ENCODE peak calls at places on chromosomes 5 and 9, in five cellular contexts. One of them, this sample, is unnamed. For H3K36me3, the result is how much of the 10 kb centered on the place peaks cover.

GRCh38 chr9:125172351-125172750 is 17.3 kb downstream of the PPP6C start:
- DNase-seq in effector memory CD4-positive, alpha-beta T cell: no peak
- DNase-seq in Peyer's patch: no peak
- DNase-seq in CD8-positive, alpha-beta T cell: no peak
- DNase-seq in IMR-90: no peak
- DNase-seq in this sample: no peak

GRCh38 chr5:142960309-142960696 is 190.1 kb downstream of the ARHGAP26 start:
- DNase-seq in effector memory CD4-positive, alpha-beta T cell: no peak
- DNase-seq in IMR-90: peak
- DNase-seq in Peyer's patch: no peak
- DNase-seq in CD8-positive, alpha-beta T cell: no peak
- DNase-seq in this sample: no peak

GRCh38 chr9:124371183-124371582 is 44.1 kb downstream of the PSMB7 start:
- DNase-seq in effector memory CD4-positive, alpha-beta T cell: no peak
- DNase-seq in IMR-90: peak
- DNase-seq in Peyer's patch: no peak
- DNase-seq in CD8-positive, alpha-beta T cell: no peak
- DNase-seq in this sample: no peak

GRCh38 chr9:129235931-129236331 is 57.9 kb upstream of the IER5L start:
- DNase-seq in effector memory CD4-positive, alpha-beta T cell: peak
- DNase-seq in Peyer's patch: peak
- DNase-seq in IMR-90: no peak
- DNase-seq in CD8-positive, alpha-beta T cell: peak
- DNase-seq in this sample: no peak

GRCh38 chr5:125348221-125348692 is 601.8 kb upstream of the ZNF608 start:
- DNase-seq in IMR-90: no peak
- DNase-seq in Peyer's patch: no peak
- DNase-seq in effector memory CD4-positive, alpha-beta T cell: no peak
- DNase-seq in CD8-positive, alpha-beta T cell: no peak
- DNase-seq in this sample: peak

GRCh38 chr9:37422289-37423104 is at the start of gene GRHPR:
- DNase-seq in effector memory CD4-positive, alpha-beta T cell: peak
- DNase-seq in CD8-positive, alpha-beta T cell: peak
- DNase-seq in Peyer's patch: peak
- DNase-seq in IMR-90: peak
- DNase-seq in this sample: peak

GRCh38 chr5:76303917-76304316 is 99.2 kb upstream of the IQGAP2 start:
- DNase-seq in CD8-positive, alpha-beta T cell: no peak
- DNase-seq in effector memory CD4-positive, alpha-beta T cell: peak
- DNase-seq in Peyer's patch: peak
- DNase-seq in IMR-90: no peak
- DNase-seq in this sample: no peak

GRCh38 chr5:24691073-24691472 is 46.3 kb upstream of the CDH10 start:
- DNase-seq in IMR-90: no peak
- DNase-seq in Peyer's patch: no peak
- DNase-seq in effector memory CD4-positive, alpha-beta T cell: no peak
- DNase-seq in CD8-positive, alpha-beta T cell: no peak
- DNase-seq in this sample: no peak

GRCh38 chr9:79362100-79363081 is 209.4 kb upstream of the TLE4 start:
- DNase-seq in CD8-positive, alpha-beta T cell: no peak
- DNase-seq in effector memory CD4-positive, alpha-beta T cell: no peak
- DNase-seq in IMR-90: peak
- DNase-seq in Peyer's patch: no peak
- DNase-seq in this sample: peak

GRCh38 chr5:112276996-112277395 is 142.1 kb downstream of the EPB41L4A start:
- DNase-seq in CD8-positive, alpha-beta T cell: no peak
- DNase-seq in IMR-90: no peak
- DNase-seq in effector memory CD4-positive, alpha-beta T cell: no peak
- DNase-seq in Peyer's patch: no peak
- DNase-seq in this sample: peak

GRCh38 chr5:82387819-82388166 is 109.6 kb upstream of the RPS23 start:
- DNase-seq in CD8-positive, alpha-beta T cell: no peak
- DNase-seq in Peyer's patch: no peak
- DNase-seq in effector memory CD4-positive, alpha-beta T cell: no peak
- DNase-seq in IMR-90: no peak
- DNase-seq in this sample: no peak

GRCh38 chr5:999724-1000123 is 8.9 kb upstream of the NKD2 start:
- DNase-seq in IMR-90: no peak
- DNase-seq in effector memory CD4-positive, alpha-beta T cell: no peak
- DNase-seq in Peyer's patch: no peak
- DNase-seq in CD8-positive, alpha-beta T cell: no peak
- DNase-seq in this sample: no peak

GRCh38 chr9:106420511-106420944 is 442.4 kb upstream of the ZNF462 start:
- DNase-seq in CD8-positive, alpha-beta T cell: no peak
- DNase-seq in IMR-90: no peak
- DNase-seq in effector memory CD4-positive, alpha-beta T cell: no peak
- DNase-seq in Peyer's patch: no peak
- DNase-seq in this sample: no peak

GRCh38 chr5:5613261-5613990 is 190.9 kb downstream of the ICE1 start:
- DNase-seq in effector memory CD4-positive, alpha-beta T cell: no peak
- DNase-seq in CD8-positive, alpha-beta T cell: no peak
- DNase-seq in IMR-90: no peak
- DNase-seq in Peyer's patch: peak
- DNase-seq in this sample: no peak

GRCh38 chr9:69945671-69946141 is 97.9 kb upstream of the MAMDC2 start:
- DNase-seq in CD8-positive, alpha-beta T cell: no peak
- DNase-seq in IMR-90: peak
- DNase-seq in effector memory CD4-positive, alpha-beta T cell: no peak
- DNase-seq in Peyer's patch: no peak
- DNase-seq in this sample: no peak

GRCh38 chr5:142981886-142982820 is 212.0 kb downstream of the ARHGAP26 start:
- DNase-seq in IMR-90: peak
- DNase-seq in Peyer's patch: no peak
- DNase-seq in CD8-positive, alpha-beta T cell: no peak
- DNase-seq in effector memory CD4-positive, alpha-beta T cell: no peak
- DNase-seq in this sample: peak

GRCh38 chr5:14216372-14216771 is 73.2 kb downstream of the TRIO start:
- DNase-seq in effector memory CD4-positive, alpha-beta T cell: no peak
- DNase-seq in Peyer's patch: no peak
- DNase-seq in CD8-positive, alpha-beta T cell: no peak
- DNase-seq in IMR-90: peak
- DNase-seq in this sample: no peak

GRCh38 chr5:4533457-4534105 is 606.5 kb upstream of the ADAMTS16 start:
- DNase-seq in CD8-positive, alpha-beta T cell: no peak
- DNase-seq in Peyer's patch: no peak
- DNase-seq in IMR-90: no peak
- DNase-seq in effector memory CD4-positive, alpha-beta T cell: no peak
- DNase-seq in this sample: no peak

GRCh38 chr5:180439911-180440769 is 54.0 kb upstream of the CNOT6 start:
- DNase-seq in Peyer's patch: no peak
- DNase-seq in CD8-positive, alpha-beta T cell: no peak
- DNase-seq in effector memory CD4-positive, alpha-beta T cell: no peak
- DNase-seq in IMR-90: no peak
- DNase-seq in this sample: peak

GRCh38 chr5:178279026-178279722 is 46.6 kb upstream of the PHYKPL start:
- DNase-seq in Peyer's patch: no peak
- DNase-seq in effector memory CD4-positive, alpha-beta T cell: no peak
- DNase-seq in IMR-90: no peak
- DNase-seq in CD8-positive, alpha-beta T cell: no peak
- DNase-seq in this sample: no peak

GRCh38 chr5:178281321-178281720 is 48.7 kb upstream of the PHYKPL start:
- DNase-seq in effector memory CD4-positive, alpha-beta T cell: no peak
- DNase-seq in CD8-positive, alpha-beta T cell: no peak
- DNase-seq in Peyer's patch: no peak
- DNase-seq in IMR-90: no peak
- DNase-seq in this sample: no peak

GRCh38 chr5:178280631-178281030 is 48.0 kb upstream of the PHYKPL start:
- DNase-seq in effector memory CD4-positive, alpha-beta T cell: no peak
- DNase-seq in Peyer's patch: no peak
- DNase-seq in IMR-90: no peak
- DNase-seq in CD8-positive, alpha-beta T cell: no peak
- DNase-seq in this sample: no peak

GRCh38 chr5:178278358-178279023 is 45.9 kb upstream of the PHYKPL start:
- DNase-seq in CD8-positive, alpha-beta T cell: no peak
- DNase-seq in Peyer's patch: no peak
- DNase-seq in IMR-90: no peak
- DNase-seq in effector memory CD4-positive, alpha-beta T cell: no peak
- DNase-seq in this sample: no peak

DNA sequence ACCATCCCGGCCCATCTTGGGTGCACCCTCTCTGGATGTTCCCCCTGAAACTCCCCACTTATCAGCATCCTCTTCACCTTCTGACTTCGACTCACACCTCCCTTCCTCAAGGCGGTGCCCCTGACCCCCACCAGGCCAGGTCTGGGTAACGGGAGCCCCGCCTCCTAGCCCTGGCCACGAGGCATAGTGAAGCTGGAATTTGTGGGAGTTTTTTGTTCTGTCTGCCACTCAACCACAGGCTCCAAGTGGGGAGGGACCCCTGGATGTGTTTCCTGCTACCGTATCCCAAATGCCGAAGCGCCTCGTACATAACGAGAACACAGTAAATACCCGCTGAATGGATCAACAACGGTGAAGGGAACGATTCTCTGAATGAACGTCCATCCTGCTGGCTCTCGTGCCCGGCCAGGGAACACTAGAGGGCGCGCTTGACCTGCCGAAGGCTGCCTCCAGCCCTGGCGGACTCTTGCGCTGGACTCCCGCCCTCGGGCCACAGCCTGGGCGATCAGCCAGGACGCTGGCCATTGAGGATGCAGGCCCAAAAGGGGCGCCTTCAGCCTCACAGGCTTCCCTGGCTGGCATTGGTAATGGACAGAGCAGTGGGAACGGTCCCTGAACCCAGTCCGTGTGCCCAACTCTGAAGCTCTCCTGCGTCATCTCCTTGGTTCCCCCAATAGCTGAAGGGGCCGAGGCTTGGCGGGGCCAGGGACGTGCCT is 47.3 kb upstream of the PHYKPL start:
- DNase-seq in IMR-90: peak
- DNase-seq in effector memory CD4-positive, alpha-beta T cell: no peak
- DNase-seq in CD8-positive, alpha-beta T cell: peak
- DNase-seq in Peyer's patch: peak
- DNase-seq in this sample: peak
- H3K36me3 ChIP-seq in IMR-90: under half
- H3K36me3 ChIP-seq in effector memory CD4-positive, alpha-beta T cell: under half
- H3K36me3 ChIP-seq in CD8-positive, alpha-beta T cell: under half
- H3K36me3 ChIP-seq in Peyer's patch: under half
- H3K36me3 ChIP-seq in this sample: under half

GRCh38 chr5:141866111-141866510 is 12.1 kb downstream of the PCDH1 start:
- DNase-seq in effector memory CD4-positive, alpha-beta T cell: no peak
- DNase-seq in CD8-positive, alpha-beta T cell: no peak
- DNase-seq in IMR-90: no peak
- DNase-seq in Peyer's patch: no peak
- DNase-seq in this sample: no peak

GRCh38 chr5:141864371-141865370 is 13.5 kb downstream of the PCDH1 start:
- DNase-seq in Peyer's patch: no peak
- DNase-seq in effector memory CD4-positive, alpha-beta T cell: no peak
- DNase-seq in CD8-positive, alpha-beta T cell: no peak
- DNase-seq in IMR-90: no peak
- DNase-seq in this sample: no peak

GRCh38 chr5:141863569-141864178 is 14.5 kb downstream of the PCDH1 start:
- DNase-seq in CD8-positive, alpha-beta T cell: no peak
- DNase-seq in effector memory CD4-positive, alpha-beta T cell: no peak
- DNase-seq in Peyer's patch: no peak
- DNase-seq in IMR-90: no peak
- DNase-seq in this sample: peak

GRCh38 chr5:141867139-141867538 is 11.1 kb downstream of the PCDH1 start:
- DNase-seq in effector memory CD4-positive, alpha-beta T cell: no peak
- DNase-seq in CD8-positive, alpha-beta T cell: no peak
- DNase-seq in Peyer's patch: no peak
- DNase-seq in IMR-90: no peak
- DNase-seq in this sample: no peak

GRCh38 chr5:141865406-141865805 is 12.8 kb downstream of the PCDH1 start:
- DNase-seq in Peyer's patch: no peak
- DNase-seq in effector memory CD4-positive, alpha-beta T cell: no peak
- DNase-seq in CD8-positive, alpha-beta T cell: no peak
- DNase-seq in IMR-90: no peak
- DNase-seq in this sample: no peak
- H3K36me3 ChIP-seq in Peyer's patch: under half
- H3K36me3 ChIP-seq in effector memory CD4-positive, alpha-beta T cell: under half
- H3K36me3 ChIP-seq in CD8-positive, alpha-beta T cell: under half
- H3K36me3 ChIP-seq in IMR-90: under half
- H3K36me3 ChIP-seq in this sample: half or more

GRCh38 chr5:150534811-150535210 is 26.9 kb downstream of the NDST1 start:
- DNase-seq in Peyer's patch: no peak
- DNase-seq in IMR-90: no peak
- DNase-seq in CD8-positive, alpha-beta T cell: no peak
- DNase-seq in effector memory CD4-positive, alpha-beta T cell: no peak
- DNase-seq in this sample: no peak
- H3K36me3 ChIP-seq in Peyer's patch: under half
- H3K36me3 ChIP-seq in IMR-90: half or more
- H3K36me3 ChIP-seq in CD8-positive, alpha-beta T cell: under half
- H3K36me3 ChIP-seq in effector memory CD4-positive, alpha-beta T cell: under half
- H3K36me3 ChIP-seq in this sample: under half

GRCh38 chr5:139284295-139284694 is 9.2 kb upstream of the MATR3 start:
- DNase-seq in IMR-90: no peak
- DNase-seq in effector memory CD4-positive, alpha-beta T cell: no peak
- DNase-seq in CD8-positive, alpha-beta T cell: no peak
- DNase-seq in Peyer's patch: no peak
- DNase-seq in this sample: no peak
- H3K36me3 ChIP-seq in IMR-90: under half
- H3K36me3 ChIP-seq in effector memory CD4-positive, alpha-beta T cell: under half
- H3K36me3 ChIP-seq in CD8-positive, alpha-beta T cell: under half
- H3K36me3 ChIP-seq in Peyer's patch: under half
- H3K36me3 ChIP-seq in this sample: under half

This sample was measured in H7.